ENCODE peak calls at places on chromosomes 1 and 21, in six cellular contexts. N is brain microvascular endothelial cell, G is left ventricle myocardium inferior, O is omental fat pad, W is ovary, R is fibroblast of lung. X is an unnamed sample.

GRCh38 chr1:92599184-92599583 is 112.5 kb upstream of the GFI1 start:
- DNase-seq in N (no peak), G (no peak), O (no peak), W (no peak), R (peak; percentile 70), X (peak; percentile 29)

GRCh38 chr1:233607252-233608119 is 6.4 kb upstream of the KCNK1 start:
- DNase-seq in N (no peak), G (no peak), O (no peak), W (no peak), R (no peak), X (no peak)

GRCh38 chr1:29249170-29249691 is 12.9 kb downstream of the PTPRU start:
- DNase-seq in N (peak; percentile 56), G (no peak), O (no peak), W (no peak), R (no peak), X (no peak)

GRCh38 chr21:45900034-45900868 is 81.3 kb upstream of the COL6A1 start:
- DNase-seq in N (no peak), G (no peak), O (no peak), W (no peak), R (no peak), X (no peak)

GRCh38 chr1:240091614-240092300 is at the start of gene FMN2:
- DNase-seq in N (peak; percentile 8), G (no peak), O (no peak), W (no peak), R (no peak), X (peak; percentile 33)

GRCh38 chr1:147389532-147390184 is 147.2 kb downstream of the CHD1L start:
- DNase-seq in N (peak; percentile 36), G (no peak), O (no peak), W (no peak), R (peak; percentile 65), X (peak; percentile 58)

GRCh38 chr1:24283326-24284155 is 35.6 kb upstream of the GRHL3 start:
- DNase-seq in N (peak; percentile 70), G (no peak), O (no peak), W (no peak), R (peak; percentile 92), X (no peak)

GRCh38 chr1:203338335-203339036 is 12.4 kb downstream of the FMOD start:
- DNase-seq in N (peak; percentile 40), G (no peak), O (no peak), W (peak; percentile 78), R (peak; percentile 75), X (peak; percentile 82)

GRCh38 chr1:151972533-151973270 is 21.0 kb downstream of the S100A10 start:
- DNase-seq in N (peak; percentile 79), G (no peak), O (no peak), W (no peak), R (peak; percentile 78), X (no peak)

GRCh38 chr1:222815367-222815765 is 527 bp downstream of the DISP1 start:
- DNase-seq in N (peak; percentile 45), G (no peak), O (peak; percentile 74), W (no peak), R (no peak), X (no peak)

GRCh38 chr21:41854426-41854995 is 24.6 kb downstream of the PRDM15 start:
- DNase-seq in N (no peak), G (no peak), O (no peak), W (no peak), R (no peak), X (no peak)

GRCh38 chr1:201655243-201655642 is 116.3 kb downstream of the NAV1 start:
- DNase-seq in N (no peak), G (no peak), O (no peak), W (no peak), R (peak; percentile 87), X (no peak)

GRCh38 chr1:115656461-115657077 is 14.8 kb downstream of the VANGL1 start:
- DNase-seq in N (no peak), G (no peak), O (no peak), W (no peak), R (no peak), X (no peak)

GRCh38 chr1:42941640-42942330 is 16.9 kb downstream of the SLC2A1 start:
- DNase-seq in N (peak; percentile 65), G (peak; percentile 79), O (peak; percentile 36), W (no peak), R (peak; percentile 71), X (no peak)

GRCh38 chr1:154729031-154729442 is 121.1 kb upstream of the ADAR start:
- DNase-seq in N (peak; percentile 74), G (no peak), O (no peak), W (peak; percentile 48), R (no peak), X (no peak)

GRCh38 chr1:40652452-40652851 is 13.0 kb downstream of the RIMS3 start:
- DNase-seq in N (no peak), G (no peak), O (no peak), W (no peak), R (no peak), X (no peak)

GRCh38 chr1:56516539-56517252 is 62.7 kb downstream of the PLPP3 start:
- DNase-seq in N (peak; percentile 14), G (no peak), O (no peak), W (no peak), R (peak; percentile 28), X (peak; percentile 47)

GRCh38 chr21:37076087-37076486 is 3.0 kb downstream of the TTC3 start:
- DNase-seq in N (no peak), G (no peak), O (no peak), W (no peak), R (no peak), X (no peak)

GRCh38 chr1:186295980-186296379 is 79.1 kb downstream of the TPR start:
- DNase-seq in N (no peak), G (no peak), O (no peak), W (no peak), R (peak; percentile 65), X (no peak)

GRCh38 chr1:20974951-20975350 is 187.8 kb upstream of the HP1BP3 start:
- DNase-seq in N (no peak), G (no peak), O (no peak), W (no peak), R (no peak), X (no peak)
- TF ChIP-seq CTCF in N (no peak), G (no peak), O (no peak), W (no peak), R (no peak), X (no peak)

GRCh38 chr1:67429011-67429527 is 1.1 kb downstream of the SERBP1 start:
- DNase-seq in N (no peak), G (no peak), O (no peak), W (no peak), R (peak; percentile 21), X (peak; percentile 16)

GRCh38 chr1:67427947-67428346 is 2.3 kb downstream of the SERBP1 start:
- DNase-seq in N (no peak), G (no peak), O (no peak), W (no peak), R (no peak), X (no peak)

GRCh38 chr1:67430358-67431155 is at the start of gene SERBP1:
- DNase-seq in N (peak; percentile 95), G (peak; percentile 96), O (peak; percentile 82), W (peak; percentile 96), R (peak; percentile 96), X (peak; percentile 93)

GRCh38 chr1:67431156-67431765 is 1.1 kb upstream of the SERBP1 start:
- DNase-seq in N (no peak), G (no peak), O (no peak), W (no peak), R (no peak), X (no peak)

GRCh38 chr1:67429528-67430357 is 459 bp downstream of the SERBP1 start:
- DNase-seq in N (no peak), G (peak; percentile 19), O (no peak), W (no peak), R (no peak), X (no peak)
- TF ChIP-seq CTCF in N (no peak), G (no peak), O (no peak), W (no peak), R (no peak), X (no peak)

GRCh38 chr1:91510754-91511153 is 10.1 kb downstream of the CDC7 start:
- DNase-seq in N (no peak), G (no peak), O (no peak), W (no peak), R (no peak), X (no peak)

GRCh38 chr1:91515994-91516393 is 15.3 kb downstream of the CDC7 start:
- DNase-seq in N (no peak), G (no peak), O (no peak), W (no peak), R (no peak), X (no peak)

GRCh38 chr1:91511386-91511785 is 10.7 kb downstream of the CDC7 start:
- DNase-seq in N (peak; percentile 3), G (no peak), O (no peak), W (no peak), R (peak; percentile 85), X (no peak)

GRCh38 chr1:91507330-91507729 is 6.7 kb downstream of the CDC7 start:
- DNase-seq in N (no peak), G (no peak), O (no peak), W (no peak), R (peak; percentile 35), X (no peak)

DNA sequence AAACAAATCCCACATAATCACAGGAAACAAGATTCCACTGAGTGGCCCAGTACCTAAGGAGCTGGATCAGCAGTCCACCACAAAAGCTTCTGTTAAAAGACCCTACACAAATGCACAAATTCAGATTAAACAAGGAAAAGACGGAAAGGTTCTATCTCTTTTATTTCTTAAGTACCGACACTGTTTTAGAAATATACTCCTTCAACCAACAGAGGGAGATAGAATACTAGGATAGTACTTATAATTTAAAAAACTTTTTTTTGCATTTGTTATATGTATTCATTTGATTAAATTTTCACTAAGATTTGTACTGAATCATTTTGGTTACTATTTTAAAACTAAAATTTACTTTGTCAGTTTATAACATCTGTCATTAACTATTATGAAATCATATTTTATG is 12.5 kb downstream of the CDC7 start:
- DNase-seq in N (no peak), G (no peak), O (no peak), W (no peak), R (peak; percentile 75), X (no peak)
- TF ChIP-seq CTCF in N (peak; percentile 25), G (peak; percentile 68), O (no peak), W (peak; percentile 75), R (peak; percentile 15), X (no peak)

GRCh38 chr21:39388811-39389155 is 39.9 kb upstream of the HMGN1 start:
- DNase-seq in N (no peak), G (no peak), O (no peak), W (no peak), R (no peak), X (no peak)

GRCh38 chr21:39388038-39388810 is 39.3 kb upstream of the HMGN1 start:
- DNase-seq in N (peak; percentile 69), G (peak; percentile 93), O (peak; percentile 87), W (peak; percentile 92), R (peak; percentile 82), X (peak; percentile 88)

GRCh38 chr21:39392981-39393380 is 44.1 kb upstream of the HMGN1 start:
- DNase-seq in N (no peak), G (no peak), O (no peak), W (no peak), R (no peak), X (no peak)

GRCh38 chr21:39392296-39392695 is 43.4 kb upstream of the HMGN1 start:
- DNase-seq in N (no peak), G (no peak), O (no peak), W (no peak), R (no peak), X (no peak)

GRCh38 chr21:39390212-39390765 is 41.4 kb upstream of the HMGN1 start:
- DNase-seq in N (no peak), G (no peak), O (no peak), W (no peak), R (no peak), X (no peak)
- TF ChIP-seq CTCF in N (no peak), G (no peak), O (no peak), W (no peak), R (no peak), X (no peak)